ENCODE peak calls at places on chromosomes 1 and 21, in five cellular contexts. F is iPS-NIHi11; Q is GM13977; Z is mucosa of gallbladder; V is activated naive CD4-positive, alpha-beta T cell. I is an unnamed sample.

GRCh38 chr1:166947398-166948043 is 27.8 kb downstream of the ILDR2 start:
- DNase-seq in Q (no peak), F (peak), V (no peak), Z (no peak), I (peak)

GRCh38 chr1:233355841-233356704 is 28.5 kb downstream of the MAP3K21 start:
- DNase-seq in F (no peak), Z (no peak), V (no peak), Q (no peak), I (peak)

GRCh38 chr1:59477286-59477685 is 180.4 kb downstream of the FGGY start:
- DNase-seq in Z (peak), F (no peak), Q (no peak), V (no peak), I (no peak)

GRCh38 chr1:34918609-34919561 is 10.6 kb downstream of the DLGAP3 start:
- DNase-seq in V (no peak), F (peak), Z (no peak), Q (peak), I (peak)

GRCh38 chr1:241637604-241638003 is 2.6 kb downstream of the CHML start:
- DNase-seq in F (no peak), Q (no peak), V (no peak), Z (no peak), I (no peak)

GRCh38 chr1:9400425-9401079 is 107.9 kb downstream of the SPSB1 start:
- DNase-seq in Z (no peak), F (no peak), Q (no peak), V (peak), I (peak)

GRCh38 chr1:179310271-179310670 is 16.7 kb downstream of the SOAT1 start:
- DNase-seq in Q (no peak), Z (no peak), F (no peak), V (no peak), I (no peak)

GRCh38 chr1:109761227-109762038 is 2.3 kb downstream of the EPS8L3 start:
- DNase-seq in V (no peak), Z (no peak), F (no peak), Q (no peak), I (no peak)

GRCh38 chr1:65075123-65075976 is 72.7 kb upstream of the AK4 start:
- DNase-seq in Z (peak), F (peak), Q (peak), V (peak), I (no peak)

GRCh38 chr1:58816747-58817221 is 32.9 kb upstream of the JUN start:
- DNase-seq in Q (no peak), Z (no peak), F (no peak), V (no peak), I (no peak)

GRCh38 chr1:246355421-246356230 is 151.5 kb downstream of the SMYD3 start:
- DNase-seq in Q (no peak), Z (no peak), F (peak), V (no peak), I (no peak)

GRCh38 chr1:28886731-28887417 is 27.5 kb upstream of the EPB41 start:
- DNase-seq in Z (peak), F (peak), Q (peak), V (peak), I (peak)

GRCh38 chr1:43653339-43653738 is 3.4 kb downstream of the KDM4A start:
- DNase-seq in Z (no peak), F (peak), Q (no peak), V (no peak), I (no peak)

GRCh38 chr1:3321559-3322439 is 132.7 kb upstream of the ARHGEF16 start:
- DNase-seq in Q (no peak), V (no peak), F (no peak), Z (no peak), I (no peak)

GRCh38 chr1:22702671-22703070 is 8.0 kb upstream of the EPHB2 start:
- DNase-seq in F (no peak), Q (no peak), V (no peak), Z (no peak), I (no peak)

GRCh38 chr1:116322752-116323405 is 50.2 kb upstream of the ATP1A1 start:
- DNase-seq in Q (no peak), V (no peak), F (no peak), Z (no peak), I (no peak)

GRCh38 chr1:235996048-235996785 is 68.7 kb downstream of the NID1 start:
- DNase-seq in V (no peak), Q (peak), F (no peak), Z (no peak), I (peak)

GRCh38 chr1:223486366-223486765 is 93.2 kb downstream of the CCDC185 start:
- DNase-seq in Q (no peak), V (no peak), Z (no peak), F (peak), I (no peak)

GRCh38 chr1:108858541-108858940 is 1.6 kb upstream of the AKNAD1 start:
- DNase-seq in Q (no peak), F (no peak), Z (no peak), V (no peak), I (no peak)

GRCh38 chr1:32178380-32179192 is 889 bp upstream of the TXLNA start:
- DNase-seq in F (no peak), V (no peak), Z (no peak), Q (no peak), I (no peak)

GRCh38 chr1:22829001-22829989 is 118.7 kb downstream of the EPHB2 start:
- DNase-seq in V (no peak), Q (no peak), F (no peak), Z (peak), I (no peak)

GRCh38 chr1:45423907-45424678 is 66.9 kb downstream of the TESK2 start:
- DNase-seq in Z (no peak), F (no peak), V (no peak), Q (no peak), I (no peak)

GRCh38 chr1:245306628-245307410 is 152.0 kb downstream of the KIF26B start:
- DNase-seq in V (no peak), F (no peak), Q (no peak), Z (no peak), I (no peak)

GRCh38 chr1:38055398-38055797 is 8.8 kb upstream of the POU3F1 start:
- DNase-seq in V (no peak), F (no peak), Z (no peak), Q (no peak), I (no peak)

GRCh38 chr1:54245501-54245900 is 45.5 kb downstream of the MRPL37 start:
- DNase-seq in V (no peak), F (no peak), Q (no peak), Z (no peak), I (no peak)

GRCh38 chr21:38955495-38955894 is 149.8 kb downstream of the ETS2 start:
- DNase-seq in Q (no peak), F (no peak), Z (no peak), V (no peak), I (no peak)

GRCh38 chr1:76274302-76274701 is 199.8 kb downstream of the ST6GALNAC3 start:
- DNase-seq in F (no peak), V (no peak), Z (no peak), Q (no peak), I (no peak)

GRCh38 chr1:115705085-115706008 is 63.2 kb downstream of the CASQ2 start:
- DNase-seq in F (no peak), Q (no peak), Z (no peak), V (no peak), I (no peak)

GRCh38 chr1:232555581-232556189 is 74.2 kb downstream of the SIPA1L2 start:
- DNase-seq in F (no peak), Q (no peak), Z (no peak), V (no peak), I (no peak)

GRCh38 chr1:22284906-22285544 is 142.1 kb upstream of the WNT4 start:
- DNase-seq in V (no peak), Z (no peak), F (no peak), Q (no peak), I (no peak)

GRCh38 chr1:77639056-77639455 is 43.4 kb downstream of the ZZZ3 start:
- DNase-seq in Q (no peak), F (no peak), Z (no peak), V (no peak), I (no peak)

GRCh38 chr21:45439171-45439872 is 34.4 kb downstream of the COL18A1 start:
- DNase-seq in Q (peak), Z (peak), V (peak), F (peak), I (peak)

GRCh38 chr1:23470282-23471070 is 13.5 kb downstream of the ASAP3 start:
- DNase-seq in Q (no peak), V (no peak), F (no peak), Z (peak), I (no peak)

GRCh38 chr21:34553199-34553952 is 41.4 kb upstream of the KCNE1 start:
- DNase-seq in F (no peak), V (no peak), Z (no peak), Q (no peak), I (no peak)

GRCh38 chr1:162631546-162632233 is 574 bp upstream of the DDR2 start:
- DNase-seq in F (no peak), V (no peak), Z (no peak), Q (no peak), I (no peak)

GRCh38 chr1:18041107-18041506 is 66.5 kb upstream of the IGSF21 start:
- DNase-seq in F (no peak), Z (no peak), V (no peak), Q (no peak), I (peak)

GRCh38 chr21:34707876-34708325 is 39.1 kb downstream of the CLIC6 start:
- DNase-seq in Q (peak), V (peak), F (no peak), Z (no peak), I (peak)

GRCh38 chr1:227895828-227896685 is 51.7 kb downstream of the WNT9A start:
- DNase-seq in F (peak), V (no peak), Z (no peak), Q (no peak), I (no peak)

GRCh38 chr1:221635305-221635704 is 106.6 kb downstream of the DUSP10 start:
- DNase-seq in V (no peak), F (no peak), Z (no peak), Q (no peak), I (no peak)

GRCh38 chr1:218904401-218904800 is 269.3 kb upstream of the LYPLAL1 start:
- DNase-seq in Q (no peak), Z (no peak), V (no peak), F (no peak), I (no peak)

I was measured in GM06990.